ENCODE peak calls at places on chromosomes 7 and 10, in six cellular contexts. N, F, J, K, C and H are unnamed samples.
A peak's percentile ranks its signal among the peaks of the same experiment; 100 is the strongest.

GRCh38 chr7:128791968-128792319 is at the start of gene CCDC136:
- DNase-seq in N (no peak), F (no peak), J (no peak), K (no peak), C (no peak), H (peak; percentile 54)

GRCh38 chr7:143042159-143042820 is 9.9 kb upstream of the OR6V1 start:
- DNase-seq in N (no peak), F (no peak), J (no peak), K (no peak), C (no peak), H (no peak)

GRCh38 chr10:79458483-79458882 is 13.1 kb upstream of the ZCCHC24 start:
- DNase-seq in N (no peak), F (no peak), J (no peak), K (no peak), C (no peak), H (no peak)

GRCh38 chr10:45220985-45221384 is 94.4 kb downstream of the OR13A1 start:
- DNase-seq in N (no peak), F (no peak), J (no peak), K (no peak), C (no peak), H (no peak)

GRCh38 chr10:71382757-71383156 is 14.0 kb upstream of the CDH23 start:
- DNase-seq in N (no peak), F (peak; percentile 48), J (no peak), K (no peak), C (no peak), H (no peak)

GRCh38 chr7:28163955-28164354 is 16.6 kb downstream of the JAZF1 start:
- DNase-seq in N (no peak), F (peak; percentile 88), J (no peak), K (no peak), C (no peak), H (no peak)

GRCh38 chr10:128060341-128060851 is 65.8 kb downstream of the MKI67 start:
- DNase-seq in N (no peak), F (no peak), J (no peak), K (no peak), C (no peak), H (no peak)

GRCh38 chr7:74318043-74318442 is 28.8 kb downstream of the CLIP2 start:
- DNase-seq in N (no peak), F (no peak), J (no peak), K (no peak), C (no peak), H (no peak)

GRCh38 chr7:68269410-68269809 is 1272.8 kb downstream of the TYW1 start:
- DNase-seq in N (no peak), F (peak; percentile 11), J (no peak), K (no peak), C (no peak), H (no peak)

GRCh38 chr7:22110227-22110839 is 164.6 kb upstream of the CDCA7L start:
- DNase-seq in N (peak; percentile 85), F (peak; percentile 83), J (peak; percentile 36), K (peak; percentile 68), C (peak; percentile 81), H (peak; percentile 77)

GRCh38 chr10:77586719-77587423 is 50.7 kb downstream of the KCNMA1 start:
- DNase-seq in N (no peak), F (peak; percentile 92), J (no peak), K (peak; percentile 36), C (no peak), H (peak; percentile 86)

GRCh38 chr10:49577182-49577925 is 32.8 kb upstream of the SLC18A3 start:
- DNase-seq in N (no peak), F (no peak), J (no peak), K (no peak), C (no peak), H (no peak)

GRCh38 chr10:123901621-123902020 is 10.0 kb upstream of the CPXM2 start:
- DNase-seq in N (no peak), F (no peak), J (no peak), K (no peak), C (no peak), H (no peak)

GRCh38 chr10:1538531-1539061 is 198.7 kb downstream of the ADARB2 start:
- DNase-seq in N (no peak), F (no peak), J (no peak), K (no peak), C (no peak), H (no peak)

GRCh38 chr10:131173484-131174210 is 137.9 kb downstream of the TCERG1L start:
- DNase-seq in N (no peak), F (no peak), J (no peak), K (no peak), C (no peak), H (no peak)

GRCh38 chr7:3399858-3400257 is 98.8 kb downstream of the SDK1 start:
- DNase-seq in N (peak; percentile 51), F (peak; percentile 22), J (no peak), K (no peak), C (peak; percentile 39), H (peak; percentile 35)

GRCh38 chr7:69843653-69844052 is 245.4 kb downstream of the AUTS2 start:
- DNase-seq in N (no peak), F (no peak), J (no peak), K (no peak), C (no peak), H (no peak)

GRCh38 chr10:133264455-133264854 is 12.2 kb downstream of the ADAM8 start:
- DNase-seq in N (no peak), F (no peak), J (no peak), K (no peak), C (no peak), H (no peak)